ENCODE peak calls at places on chromosome 19, in ten cellular contexts. W is tibial artery, K is choroid plexus epithelial cell, I is B cell, A is GM23338, C is GM12864, D is nephron progenitor cell, H is chondrocyte, V is ovary, G is lower lobe of right lung. Y is an unnamed sample.

GRCh38 chr19:49664171-49665070 is 1.2 kb downstream of the IRF3 start:
- DNase-seq in W (peak), K (peak), I (peak), A (peak), C (no peak), D (peak), H (no peak), V (peak), G (peak), Y (peak)

GRCh38 chr19:14528419-14529253 is 758 bp upstream of the TECR start:
- DNase-seq in W (peak), K (peak), I (no peak), A (no peak), C (no peak), D (no peak), H (no peak), V (peak), G (peak), Y (no peak)

GRCh38 chr19:7326105-7326877 is 22.4 kb upstream of the ARHGEF18 start:
- DNase-seq in W (peak), K (peak), I (peak), A (peak), C (no peak), D (peak), H (peak), V (no peak), G (no peak), Y (no peak)

GRCh38 chr19:58386576-58387337 is at the start of gene RPS5:
- DNase-seq in W (peak), K (peak), I (peak), A (peak), C (peak), D (peak), H (peak), V (peak), G (peak), Y (peak)

GRCh38 chr19:6039541-6040225 is 61.7 kb upstream of the RANBP3 start:
- DNase-seq in W (peak), K (no peak), I (no peak), A (no peak), C (no peak), D (no peak), H (peak), V (no peak), G (peak), Y (no peak)

GRCh38 chr19:55441692-55442321 is 1.3 kb downstream of the SHISA7 start:
- DNase-seq in W (no peak), K (no peak), I (no peak), A (peak), C (no peak), D (no peak), H (no peak), V (no peak), G (no peak), Y (peak)

GRCh38 chr19:46537136-46538097 is 41.8 kb upstream of the PNMA8B start:
- DNase-seq in W (peak), K (peak), I (peak), A (peak), C (no peak), D (peak), H (peak), V (no peak), G (peak), Y (peak)

GRCh38 chr19:36685835-36686234 is 1.6 kb upstream of the ZNF567 start:
- DNase-seq in W (no peak), K (no peak), I (no peak), A (no peak), C (no peak), D (no peak), H (no peak), V (no peak), G (no peak), Y (no peak)

GRCh38 chr19:2610637-2611482 is 91.6 kb downstream of the GNG7 start:
- DNase-seq in W (peak), K (peak), I (peak), A (peak), C (peak), D (peak), H (peak), V (peak), G (peak), Y (peak)

GRCh38 chr19:31054430-31054829 is 294.8 kb downstream of the TSHZ3 start:
- DNase-seq in W (no peak), K (peak), I (no peak), A (peak), C (no peak), D (peak), H (no peak), V (no peak), G (no peak), Y (no peak)

GRCh38 chr19:55146078-55146647 is 2.8 kb downstream of the TNNT1 start:
- DNase-seq in W (no peak), K (no peak), I (peak), A (peak), C (no peak), D (peak), H (no peak), V (no peak), G (no peak), Y (peak)

GRCh38 chr19:16888629-16889371 is at the start of gene F2RL3:
- DNase-seq in W (peak), K (no peak), I (no peak), A (peak), C (no peak), D (no peak), H (peak), V (peak), G (peak), Y (no peak)

GRCh38 chr19:52889076-52889475 is 8.4 kb downstream of the ZNF320 start:
- DNase-seq in W (no peak), K (no peak), I (no peak), A (peak), C (no peak), D (no peak), H (no peak), V (no peak), G (no peak), Y (no peak)

GRCh38 chr19:49921871-49922755 is 6.9 kb upstream of the ATF5 start:
- DNase-seq in W (no peak), K (peak), I (peak), A (no peak), C (no peak), D (no peak), H (no peak), V (no peak), G (no peak), Y (no peak)

GRCh38 chr19:30224689-30225606 is 147.2 kb upstream of the ZNF536 start:
- DNase-seq in W (no peak), K (no peak), I (no peak), A (peak), C (no peak), D (peak), H (no peak), V (no peak), G (no peak), Y (no peak)

GRCh38 chr19:5250127-5250659 is 90.4 kb downstream of the PTPRS start:
- DNase-seq in W (peak), K (no peak), I (no peak), A (no peak), C (no peak), D (no peak), H (no peak), V (no peak), G (no peak), Y (no peak)

GRCh38 chr19:1387684-1388636 is 4.3 kb downstream of the NDUFS7 start:
- DNase-seq in W (no peak), K (no peak), I (no peak), A (no peak), C (no peak), D (no peak), H (no peak), V (no peak), G (no peak), Y (no peak)

GRCh38 chr19:53880716-53881481 is 1.1 kb upstream of the PRKCG start:
- DNase-seq in W (no peak), K (no peak), I (no peak), A (peak), C (no peak), D (no peak), H (no peak), V (no peak), G (no peak), Y (no peak)

GRCh38 chr19:16116067-16116466 is 4.4 kb downstream of the RAB8A start:
- DNase-seq in W (no peak), K (no peak), I (no peak), A (no peak), C (no peak), D (no peak), H (no peak), V (no peak), G (no peak), Y (no peak)

GRCh38 chr19:1411255-1412191 is 4.1 kb downstream of the DAZAP1 start:
- DNase-seq in W (no peak), K (no peak), I (no peak), A (no peak), C (no peak), D (no peak), H (peak), V (peak), G (no peak), Y (no peak)

GRCh38 chr19:2186071-2186846 is 22.5 kb downstream of the DOT1L start:
- DNase-seq in W (peak), K (peak), I (no peak), A (no peak), C (no peak), D (no peak), H (peak), V (peak), G (peak), Y (no peak)

GRCh38 chr19:33559996-33560395 is 38.4 kb upstream of the PEPD start:
- DNase-seq in W (peak), K (no peak), I (no peak), A (no peak), C (no peak), D (no peak), H (peak), V (no peak), G (no peak), Y (no peak)

GRCh38 chr19:55452381-55453325 is 8.8 kb downstream of the ISOC2 start:
- DNase-seq in W (no peak), K (peak), I (no peak), A (peak), C (no peak), D (peak), H (no peak), V (peak), G (no peak), Y (no peak)

GRCh38 chr19:28454083-28454482 is 758.9 kb downstream of the UQCRFS1 start:
- DNase-seq in W (no peak), K (peak), I (no peak), A (no peak), C (no peak), D (no peak), H (no peak), V (no peak), G (no peak), Y (no peak)

GRCh38 chr19:55467236-55468053 is 2.9 kb upstream of the C19orf85 start:
- DNase-seq in W (peak), K (peak), I (peak), A (peak), C (no peak), D (peak), H (no peak), V (peak), G (peak), Y (peak)

GRCh38 chr19:46761418-46761831 is 15.2 kb upstream of the STRN4 start:
- DNase-seq in W (no peak), K (peak), I (no peak), A (no peak), C (no peak), D (no peak), H (no peak), V (no peak), G (no peak), Y (no peak)

GRCh38 chr19:6481541-6482342 is at the start of gene DENND1C:
- DNase-seq in W (no peak), K (peak), I (peak), A (peak), C (peak), D (peak), H (no peak), V (no peak), G (peak), Y (peak)

GRCh38 chr19:48686103-48686502 is 9.7 kb upstream of the FUT2 start:
- DNase-seq in W (no peak), K (no peak), I (no peak), A (no peak), C (no peak), D (no peak), H (no peak), V (no peak), G (no peak), Y (no peak)

GRCh38 chr19:33486407-33486806 is 35.2 kb downstream of the PEPD start:
- DNase-seq in W (peak), K (no peak), I (no peak), A (no peak), C (no peak), D (no peak), H (peak), V (no peak), G (peak), Y (no peak)

GRCh38 chr19:58037927-58038687 is 4.3 kb downstream of the ZSCAN1 start:
- DNase-seq in W (no peak), K (no peak), I (no peak), A (peak), C (no peak), D (no peak), H (no peak), V (peak), G (no peak), Y (no peak)

GRCh38 chr19:12610540-12611360 is at the start of the genes ZNF490 and ZNF791:
- DNase-seq in W (peak), K (peak), I (peak), A (peak), C (peak), D (peak), H (peak), V (peak), G (peak), Y (peak)
- TF ChIP-seq CTCF in W (no peak), K (peak), I (no peak), A (peak), C (no peak), D (no peak), H (peak), V (no peak), G (no peak), Y (no peak)

DNA sequence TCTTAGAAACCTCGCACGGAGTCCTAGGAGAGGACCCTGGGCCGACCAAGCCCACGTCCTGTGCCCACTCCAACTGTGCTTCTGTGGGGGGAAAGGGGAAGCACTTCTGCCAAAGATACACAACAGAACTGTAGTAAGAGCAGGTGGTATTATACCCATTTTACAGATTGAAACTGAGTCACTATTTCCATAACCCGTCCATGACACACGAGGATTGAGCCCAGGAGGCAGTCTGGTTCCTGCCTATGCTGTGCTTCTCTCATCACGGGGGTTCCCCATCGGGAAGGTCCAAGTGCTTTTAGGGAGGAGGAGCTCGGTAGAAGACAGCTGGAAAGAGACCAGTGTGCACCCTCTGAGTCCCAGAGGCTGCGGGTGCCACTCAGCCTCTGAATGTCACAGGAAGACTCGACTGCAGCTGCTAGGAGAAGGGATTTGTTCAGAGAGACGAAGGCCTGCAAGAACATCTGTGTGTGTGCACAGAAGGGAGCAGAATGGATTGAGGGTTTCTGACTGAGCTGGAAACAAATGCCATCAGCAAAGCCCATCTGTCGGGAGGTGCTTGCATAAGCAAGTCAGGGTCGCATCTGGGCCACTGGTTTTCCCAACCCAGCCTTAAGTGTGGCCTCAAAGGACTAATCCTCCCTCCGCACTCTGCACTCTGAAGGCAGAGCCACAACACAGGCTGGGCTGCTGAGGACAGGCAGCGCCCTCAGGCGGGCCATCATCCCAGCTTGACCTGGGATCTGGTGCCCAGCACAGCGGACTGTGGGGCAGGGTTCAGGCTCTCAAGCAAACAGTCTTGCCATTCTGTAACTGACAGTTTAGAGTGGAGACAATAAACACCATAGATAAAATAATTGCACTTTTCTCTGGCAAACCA is 150.0 kb downstream of the DPF1 start:
- DNase-seq in W (no peak), K (peak), I (no peak), A (peak), C (no peak), D (peak), H (no peak), V (no peak), G (no peak), Y (no peak)
- TF ChIP-seq CTCF in W (no peak), K (peak), I (no peak), A (peak), C (no peak), D (no peak), H (peak), V (no peak), G (no peak), Y (no peak)

DNA sequence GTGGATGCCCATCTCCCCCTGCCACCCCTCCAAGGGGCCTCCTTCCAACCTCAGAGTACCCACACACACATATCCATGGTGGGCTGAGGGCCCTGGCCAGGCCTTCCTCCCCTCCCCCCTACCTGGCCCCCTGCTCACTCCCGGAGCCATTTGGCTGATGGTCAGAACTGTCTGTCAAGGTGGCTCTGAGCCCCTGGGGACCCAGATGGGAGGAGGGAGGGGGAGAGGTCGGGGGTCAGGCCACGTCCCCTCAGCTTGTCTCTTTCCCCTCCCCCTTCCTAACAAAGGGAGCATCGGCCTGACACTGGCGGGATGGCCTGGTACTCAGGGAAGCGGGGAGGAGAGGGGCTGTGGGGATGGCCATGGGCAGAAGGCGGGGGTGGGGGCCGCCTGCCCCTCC is 18.7 kb upstream of the POU2F2 start:
- DNase-seq in W (no peak), K (no peak), I (no peak), A (peak), C (no peak), D (peak), H (no peak), V (no peak), G (no peak), Y (no peak)
- TF ChIP-seq CTCF in W (no peak), K (no peak), I (no peak), A (no peak), C (no peak), D (no peak), H (no peak), V (no peak), G (no peak), Y (no peak)

GRCh38 chr19:40421468-40421778 is 4.4 kb downstream of the SERTAD1 start:
- DNase-seq in W (no peak), K (no peak), I (no peak), A (no peak), C (no peak), D (no peak), H (no peak), V (no peak), G (no peak), Y (no peak)

GRCh38 chr19:40420766-40421467 is 4.9 kb downstream of the SERTAD1 start:
- DNase-seq in W (peak), K (peak), I (peak), A (peak), C (no peak), D (peak), H (peak), V (peak), G (peak), Y (peak)

GRCh38 chr19:40419780-40420179 is 6.0 kb downstream of the SERTAD1 start:
- DNase-seq in W (no peak), K (no peak), I (no peak), A (no peak), C (no peak), D (no peak), H (no peak), V (no peak), G (no peak), Y (no peak)

GRCh38 chr19:40419066-40419612 is 6.0 kb upstream of the PRX start:
- DNase-seq in W (no peak), K (no peak), I (no peak), A (no peak), C (no peak), D (no peak), H (no peak), V (no peak), G (no peak), Y (no peak)

GRCh38 chr19:40420451-40420765 is 5.4 kb downstream of the SERTAD1 start:
- DNase-seq in W (no peak), K (no peak), I (no peak), A (no peak), C (no peak), D (no peak), H (no peak), V (no peak), G (no peak), Y (no peak)
- TF ChIP-seq CTCF in W (no peak), K (no peak), I (no peak), A (no peak), C (no peak), D (no peak), H (no peak), V (no peak), G (no peak), Y (no peak)

GRCh38 chr19:4200940-4201542 is 18.6 kb downstream of the ANKRD24 start:
- DNase-seq in W (no peak), K (no peak), I (no peak), A (no peak), C (no peak), D (no peak), H (no peak), V (no peak), G (no peak), Y (no peak)

GRCh38 chr19:4210166-4210731 is 19.1 kb upstream of the EBI3 start:
- DNase-seq in W (no peak), K (no peak), I (no peak), A (no peak), C (no peak), D (no peak), H (no peak), V (no peak), G (no peak), Y (no peak)

GRCh38 chr19:4201798-4202197 is 19.3 kb downstream of the ANKRD24 start:
- DNase-seq in W (no peak), K (no peak), I (no peak), A (no peak), C (no peak), D (no peak), H (no peak), V (no peak), G (no peak), Y (no peak)

GRCh38 chr19:4208385-4209094 is 20.8 kb upstream of the EBI3 start:
- DNase-seq in W (no peak), K (peak), I (no peak), A (peak), C (no peak), D (no peak), H (no peak), V (no peak), G (no peak), Y (peak)

DNA sequence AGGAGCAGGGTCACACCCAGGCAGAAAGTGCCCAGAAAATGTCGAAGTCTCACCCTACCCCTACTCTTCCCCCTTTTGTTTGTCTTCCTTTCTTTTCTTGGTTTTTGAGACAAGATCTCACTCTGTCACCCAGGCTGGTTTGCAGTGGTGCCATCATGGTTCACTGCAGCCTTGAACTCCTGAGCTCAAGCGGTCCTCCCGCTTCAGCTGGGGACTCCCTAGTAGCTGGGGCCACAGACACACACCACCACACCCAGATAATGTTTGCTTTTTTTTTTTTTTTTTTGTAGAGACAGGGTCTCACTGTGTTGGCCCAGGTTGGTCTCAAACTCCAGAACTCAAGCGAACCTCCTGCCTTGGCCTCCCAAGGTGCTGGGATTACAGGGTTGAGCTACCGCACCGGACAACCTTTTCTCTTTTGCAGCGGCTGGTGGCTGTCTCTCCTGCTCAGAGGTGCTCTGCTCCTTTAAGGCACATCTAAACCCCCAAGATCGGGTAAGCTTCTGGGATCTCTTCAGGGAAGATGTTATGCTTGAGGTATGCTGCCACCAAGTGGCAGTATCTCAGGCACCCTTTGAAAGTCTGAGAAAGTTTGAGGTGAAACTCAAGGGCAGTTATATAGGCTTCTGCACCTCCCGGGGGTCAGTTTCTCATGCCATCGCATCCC is 22.4 kb upstream of the EBI3 start:
- DNase-seq in W (no peak), K (peak), I (no peak), A (peak), C (no peak), D (no peak), H (no peak), V (no peak), G (no peak), Y (peak)
- TF ChIP-seq CTCF in W (no peak), K (peak), I (no peak), A (peak), C (peak), D (no peak), H (peak), V (no peak), G (no peak), Y (no peak)